ENCODE peak calls at places on chromosomes 5 and 9, in eight cellular contexts. One of them, this sample, is unnamed.

GRCh38 chr9:16179566-16179965 is 626.7 kb downstream of the CCDC171 start:
- DNase-seq in KBM-7: no peak
- DNase-seq in BJ: no peak
- DNase-seq in G401: no peak
- DNase-seq in left lobe of liver: no peak
- DNase-seq in lower leg skin: no peak
- DNase-seq in activated T-helper 1 cell treated with anti-CD3 and anti-CD28 coated beads, Interleukin-12 subunit alpha, Interleukin-12 subunit beta, Interleukin-2, Interleukin-4 antibody, amounts not matched to agents 30 ng/mL and 10 ng/mL and 1 ng/mL, durations not matched to agents 14 hours and 24 hours and 36 hours: no peak
- DNase-seq in HFFc6: no peak
- DNase-seq in this sample: no peak

GRCh38 chr9:117734523-117735314 is 30.5 kb downstream of the TLR4 start:
- DNase-seq in KBM-7: no peak
- DNase-seq in BJ: peak
- DNase-seq in G401: no peak
- DNase-seq in left lobe of liver: no peak
- DNase-seq in lower leg skin: no peak
- DNase-seq in activated T-helper 1 cell treated with anti-CD3 and anti-CD28 coated beads, Interleukin-12 subunit alpha, Interleukin-12 subunit beta, Interleukin-2, Interleukin-4 antibody, amounts not matched to agents 30 ng/mL and 10 ng/mL and 1 ng/mL, durations not matched to agents 14 hours and 24 hours and 36 hours: no peak
- DNase-seq in HFFc6: peak
- DNase-seq in this sample: no peak

GRCh38 chr9:124047106-124047716 is 35.6 kb downstream of the LHX2 start:
- DNase-seq in KBM-7: no peak
- DNase-seq in BJ: no peak
- DNase-seq in G401: no peak
- DNase-seq in left lobe of liver: no peak
- DNase-seq in lower leg skin: no peak
- DNase-seq in activated T-helper 1 cell treated with anti-CD3 and anti-CD28 coated beads, Interleukin-12 subunit alpha, Interleukin-12 subunit beta, Interleukin-2, Interleukin-4 antibody, amounts not matched to agents 30 ng/mL and 10 ng/mL and 1 ng/mL, durations not matched to agents 14 hours and 24 hours and 36 hours: no peak
- DNase-seq in HFFc6: no peak
- DNase-seq in this sample: no peak

GRCh38 chr5:41625571-41625970 is 115.2 kb upstream of the PLCXD3 start:
- DNase-seq in KBM-7: no peak
- DNase-seq in BJ: no peak
- DNase-seq in G401: no peak
- DNase-seq in left lobe of liver: no peak
- DNase-seq in lower leg skin: no peak
- DNase-seq in activated T-helper 1 cell treated with anti-CD3 and anti-CD28 coated beads, Interleukin-12 subunit alpha, Interleukin-12 subunit beta, Interleukin-2, Interleukin-4 antibody, amounts not matched to agents 30 ng/mL and 10 ng/mL and 1 ng/mL, durations not matched to agents 14 hours and 24 hours and 36 hours: no peak
- DNase-seq in HFFc6: no peak
- DNase-seq in this sample: no peak

GRCh38 chr5:139271201-139272027 is 22.1 kb upstream of the MATR3 start:
- DNase-seq in KBM-7: peak
- DNase-seq in BJ: no peak
- DNase-seq in G401: no peak
- DNase-seq in left lobe of liver: no peak
- DNase-seq in lower leg skin: no peak
- DNase-seq in activated T-helper 1 cell treated with anti-CD3 and anti-CD28 coated beads, Interleukin-12 subunit alpha, Interleukin-12 subunit beta, Interleukin-2, Interleukin-4 antibody, amounts not matched to agents 30 ng/mL and 10 ng/mL and 1 ng/mL, durations not matched to agents 14 hours and 24 hours and 36 hours: no peak
- DNase-seq in HFFc6: peak
- DNase-seq in this sample: peak

GRCh38 chr9:33025572-33026347 is 687 bp downstream of the DNAJA1 start:
- DNase-seq in KBM-7: peak
- DNase-seq in BJ: no peak
- DNase-seq in G401: peak
- DNase-seq in left lobe of liver: peak
- DNase-seq in lower leg skin: peak
- DNase-seq in activated T-helper 1 cell treated with anti-CD3 and anti-CD28 coated beads, Interleukin-12 subunit alpha, Interleukin-12 subunit beta, Interleukin-2, Interleukin-4 antibody, amounts not matched to agents 30 ng/mL and 10 ng/mL and 1 ng/mL, durations not matched to agents 14 hours and 24 hours and 36 hours: peak
- DNase-seq in HFFc6: peak
- DNase-seq in this sample: peak

GRCh38 chr5:40680741-40681350 is 1.1 kb downstream of the PTGER4 start:
- DNase-seq in KBM-7: no peak
- DNase-seq in BJ: no peak
- DNase-seq in G401: no peak
- DNase-seq in left lobe of liver: no peak
- DNase-seq in lower leg skin: no peak
- DNase-seq in activated T-helper 1 cell treated with anti-CD3 and anti-CD28 coated beads, Interleukin-12 subunit alpha, Interleukin-12 subunit beta, Interleukin-2, Interleukin-4 antibody, amounts not matched to agents 30 ng/mL and 10 ng/mL and 1 ng/mL, durations not matched to agents 14 hours and 24 hours and 36 hours: no peak
- DNase-seq in HFFc6: no peak
- DNase-seq in this sample: no peak

GRCh38 chr5:142246263-142246662 is 78.6 kb downstream of the SPRY4 start:
- DNase-seq in KBM-7: no peak
- DNase-seq in BJ: peak
- DNase-seq in G401: no peak
- DNase-seq in left lobe of liver: peak
- DNase-seq in lower leg skin: no peak
- DNase-seq in activated T-helper 1 cell treated with anti-CD3 and anti-CD28 coated beads, Interleukin-12 subunit alpha, Interleukin-12 subunit beta, Interleukin-2, Interleukin-4 antibody, amounts not matched to agents 30 ng/mL and 10 ng/mL and 1 ng/mL, durations not matched to agents 14 hours and 24 hours and 36 hours: no peak
- DNase-seq in HFFc6: peak
- DNase-seq in this sample: no peak

GRCh38 chr9:111925017-111925770 is 28.6 kb downstream of the UGCG start:
- DNase-seq in KBM-7: no peak
- DNase-seq in BJ: no peak
- DNase-seq in G401: no peak
- DNase-seq in left lobe of liver: no peak
- DNase-seq in lower leg skin: no peak
- DNase-seq in activated T-helper 1 cell treated with anti-CD3 and anti-CD28 coated beads, Interleukin-12 subunit alpha, Interleukin-12 subunit beta, Interleukin-2, Interleukin-4 antibody, amounts not matched to agents 30 ng/mL and 10 ng/mL and 1 ng/mL, durations not matched to agents 14 hours and 24 hours and 36 hours: no peak
- DNase-seq in HFFc6: no peak
- DNase-seq in this sample: no peak

GRCh38 chr9:91770229-91770628 is 179.8 kb downstream of the ROR2 start:
- DNase-seq in KBM-7: no peak
- DNase-seq in BJ: no peak
- DNase-seq in G401: no peak
- DNase-seq in left lobe of liver: no peak
- DNase-seq in lower leg skin: no peak
- DNase-seq in activated T-helper 1 cell treated with anti-CD3 and anti-CD28 coated beads, Interleukin-12 subunit alpha, Interleukin-12 subunit beta, Interleukin-2, Interleukin-4 antibody, amounts not matched to agents 30 ng/mL and 10 ng/mL and 1 ng/mL, durations not matched to agents 14 hours and 24 hours and 36 hours: no peak
- DNase-seq in HFFc6: no peak
- DNase-seq in this sample: no peak

GRCh38 chr5:55234171-55234700 is 828 bp upstream of the CCNO start:
- DNase-seq in KBM-7: peak
- DNase-seq in BJ: no peak
- DNase-seq in G401: peak
- DNase-seq in left lobe of liver: no peak
- DNase-seq in lower leg skin: no peak
- DNase-seq in activated T-helper 1 cell treated with anti-CD3 and anti-CD28 coated beads, Interleukin-12 subunit alpha, Interleukin-12 subunit beta, Interleukin-2, Interleukin-4 antibody, amounts not matched to agents 30 ng/mL and 10 ng/mL and 1 ng/mL, durations not matched to agents 14 hours and 24 hours and 36 hours: no peak
- DNase-seq in HFFc6: peak
- DNase-seq in this sample: no peak

GRCh38 chr5:95817430-95817829 is 5.1 kb downstream of the GLRX start:
- DNase-seq in KBM-7: no peak
- DNase-seq in BJ: peak
- DNase-seq in G401: no peak
- DNase-seq in left lobe of liver: no peak
- DNase-seq in lower leg skin: no peak
- DNase-seq in activated T-helper 1 cell treated with anti-CD3 and anti-CD28 coated beads, Interleukin-12 subunit alpha, Interleukin-12 subunit beta, Interleukin-2, Interleukin-4 antibody, amounts not matched to agents 30 ng/mL and 10 ng/mL and 1 ng/mL, durations not matched to agents 14 hours and 24 hours and 36 hours: no peak
- DNase-seq in HFFc6: peak
- DNase-seq in this sample: no peak

GRCh38 chr5:135005076-135005475 is 29.0 kb downstream of the PITX1 start:
- DNase-seq in KBM-7: no peak
- DNase-seq in BJ: no peak
- DNase-seq in G401: no peak
- DNase-seq in left lobe of liver: no peak
- DNase-seq in lower leg skin: no peak
- DNase-seq in activated T-helper 1 cell treated with anti-CD3 and anti-CD28 coated beads, Interleukin-12 subunit alpha, Interleukin-12 subunit beta, Interleukin-2, Interleukin-4 antibody, amounts not matched to agents 30 ng/mL and 10 ng/mL and 1 ng/mL, durations not matched to agents 14 hours and 24 hours and 36 hours: no peak
- DNase-seq in HFFc6: no peak
- DNase-seq in this sample: no peak

GRCh38 chr5:172428224-172429166 is 25.8 kb downstream of the SH3PXD2B start:
- DNase-seq in KBM-7: no peak
- DNase-seq in BJ: no peak
- DNase-seq in G401: no peak
- DNase-seq in left lobe of liver: no peak
- DNase-seq in lower leg skin: no peak
- DNase-seq in activated T-helper 1 cell treated with anti-CD3 and anti-CD28 coated beads, Interleukin-12 subunit alpha, Interleukin-12 subunit beta, Interleukin-2, Interleukin-4 antibody, amounts not matched to agents 30 ng/mL and 10 ng/mL and 1 ng/mL, durations not matched to agents 14 hours and 24 hours and 36 hours: no peak
- DNase-seq in HFFc6: no peak
- DNase-seq in this sample: no peak

GRCh38 chr5:159208508-159209437 is 580 bp downstream of the RNF145 start:
- DNase-seq in KBM-7: no peak
- DNase-seq in BJ: no peak
- DNase-seq in G401: peak
- DNase-seq in left lobe of liver: no peak
- DNase-seq in lower leg skin: peak
- DNase-seq in activated T-helper 1 cell treated with anti-CD3 and anti-CD28 coated beads, Interleukin-12 subunit alpha, Interleukin-12 subunit beta, Interleukin-2, Interleukin-4 antibody, amounts not matched to agents 30 ng/mL and 10 ng/mL and 1 ng/mL, durations not matched to agents 14 hours and 24 hours and 36 hours: peak
- DNase-seq in HFFc6: no peak
- DNase-seq in this sample: no peak

GRCh38 chr5:125634242-125634835 is 788.9 kb upstream of the GRAMD2B start:
- DNase-seq in KBM-7: no peak
- DNase-seq in BJ: no peak
- DNase-seq in G401: no peak
- DNase-seq in left lobe of liver: no peak
- DNase-seq in lower leg skin: no peak
- DNase-seq in activated T-helper 1 cell treated with anti-CD3 and anti-CD28 coated beads, Interleukin-12 subunit alpha, Interleukin-12 subunit beta, Interleukin-2, Interleukin-4 antibody, amounts not matched to agents 30 ng/mL and 10 ng/mL and 1 ng/mL, durations not matched to agents 14 hours and 24 hours and 36 hours: no peak
- DNase-seq in HFFc6: no peak
- DNase-seq in this sample: no peak

GRCh38 chr5:115460476-115460875 is 84.1 kb downstream of the FEM1C start:
- DNase-seq in KBM-7: no peak
- DNase-seq in BJ: peak
- DNase-seq in G401: peak
- DNase-seq in left lobe of liver: no peak
- DNase-seq in lower leg skin: no peak
- DNase-seq in activated T-helper 1 cell treated with anti-CD3 and anti-CD28 coated beads, Interleukin-12 subunit alpha, Interleukin-12 subunit beta, Interleukin-2, Interleukin-4 antibody, amounts not matched to agents 30 ng/mL and 10 ng/mL and 1 ng/mL, durations not matched to agents 14 hours and 24 hours and 36 hours: no peak
- DNase-seq in HFFc6: peak
- DNase-seq in this sample: no peak

GRCh38 chr5:1297243-1297642 is 2.4 kb upstream of the TERT start:
- DNase-seq in KBM-7: no peak
- DNase-seq in BJ: no peak
- DNase-seq in G401: no peak
- DNase-seq in left lobe of liver: peak
- DNase-seq in lower leg skin: no peak
- DNase-seq in activated T-helper 1 cell treated with anti-CD3 and anti-CD28 coated beads, Interleukin-12 subunit alpha, Interleukin-12 subunit beta, Interleukin-2, Interleukin-4 antibody, amounts not matched to agents 30 ng/mL and 10 ng/mL and 1 ng/mL, durations not matched to agents 14 hours and 24 hours and 36 hours: no peak
- DNase-seq in HFFc6: no peak
- DNase-seq in this sample: no peak

GRCh38 chr9:99828417-99829176 is 6.9 kb downstream of the NR4A3 start:
- DNase-seq in KBM-7: no peak
- DNase-seq in BJ: no peak
- DNase-seq in G401: no peak
- DNase-seq in left lobe of liver: peak
- DNase-seq in lower leg skin: no peak
- DNase-seq in activated T-helper 1 cell treated with anti-CD3 and anti-CD28 coated beads, Interleukin-12 subunit alpha, Interleukin-12 subunit beta, Interleukin-2, Interleukin-4 antibody, amounts not matched to agents 30 ng/mL and 10 ng/mL and 1 ng/mL, durations not matched to agents 14 hours and 24 hours and 36 hours: no peak
- DNase-seq in HFFc6: no peak
- DNase-seq in this sample: no peak

GRCh38 chr9:37997636-37998374 is 71.2 kb downstream of the SHB start:
- DNase-seq in KBM-7: no peak
- DNase-seq in BJ: no peak
- DNase-seq in G401: no peak
- DNase-seq in left lobe of liver: no peak
- DNase-seq in lower leg skin: no peak
- DNase-seq in activated T-helper 1 cell treated with anti-CD3 and anti-CD28 coated beads, Interleukin-12 subunit alpha, Interleukin-12 subunit beta, Interleukin-2, Interleukin-4 antibody, amounts not matched to agents 30 ng/mL and 10 ng/mL and 1 ng/mL, durations not matched to agents 14 hours and 24 hours and 36 hours: no peak
- DNase-seq in HFFc6: peak
- DNase-seq in this sample: no peak

GRCh38 chr9:18490591-18491370 is 16.8 kb downstream of the ADAMTSL1 start:
- DNase-seq in KBM-7: no peak
- DNase-seq in BJ: peak
- DNase-seq in G401: no peak
- DNase-seq in left lobe of liver: no peak
- DNase-seq in lower leg skin: peak
- DNase-seq in activated T-helper 1 cell treated with anti-CD3 and anti-CD28 coated beads, Interleukin-12 subunit alpha, Interleukin-12 subunit beta, Interleukin-2, Interleukin-4 antibody, amounts not matched to agents 30 ng/mL and 10 ng/mL and 1 ng/mL, durations not matched to agents 14 hours and 24 hours and 36 hours: no peak
- DNase-seq in HFFc6: peak
- DNase-seq in this sample: no peak

This sample was measured in GDM1.